ENCODE peak calls at places on chromosomes 12 and 14, in five cellular contexts. O is GM06990, S is retinal pigment epithelial cell, U is right lobe of liver, B is fibroblast of villous mesenchyme. J is an unnamed sample.

GRCh38 chr14:99118946-99119345 is 153.1 kb downstream of the BCL11B start:
- DNase-seq in O (no peak), S (no peak), U (no peak), B (no peak), J (no peak)

GRCh38 chr14:100147181-100147631 is 12.2 kb downstream of the DEGS2 start:
- DNase-seq in O (peak), S (no peak), U (no peak), B (no peak), J (no peak)

GRCh38 chr12:115464008-115464672 is 780.2 kb upstream of the TBX3 start:
- DNase-seq in O (no peak), S (no peak), U (no peak), B (no peak), J (no peak)

GRCh38 chr12:56574210-56574609 is 52.6 kb downstream of the RBMS2 start:
- DNase-seq in O (no peak), S (no peak), U (no peak), B (no peak), J (peak)

GRCh38 chr12:67322580-67322979 is 53.4 kb downstream of the CAND1 start:
- DNase-seq in O (no peak), S (no peak), U (no peak), B (no peak), J (no peak)

GRCh38 chr14:30991408-30991807 is 34.0 kb upstream of the AP4S1 start:
- DNase-seq in O (no peak), S (no peak), U (no peak), B (no peak), J (no peak)

GRCh38 chr12:111434680-111435338 is 29.1 kb downstream of the SH2B3 start:
- DNase-seq in O (peak), S (no peak), U (peak), B (peak), J (peak)

GRCh38 chr12:123940627-123940966 is 32.0 kb downstream of the CCDC92 start:
- DNase-seq in O (no peak), S (no peak), U (no peak), B (no peak), J (no peak)

GRCh38 chr12:26369588-26369987 is 174.2 kb downstream of the SSPN start:
- DNase-seq in O (no peak), S (peak), U (no peak), B (peak), J (peak)

GRCh38 chr12:120262852-120263724 is 2.4 kb downstream of the PXN start:
- DNase-seq in O (no peak), S (no peak), U (no peak), B (peak), J (peak)

GRCh38 chr12:31570880-31571279 is 20.1 kb downstream of the DENND5B start:
- DNase-seq in O (no peak), S (no peak), U (no peak), B (no peak), J (no peak)

GRCh38 chr14:35808076-35808657 is 928 bp downstream of the RALGAPA1 start:
- DNase-seq in O (no peak), S (no peak), U (no peak), B (no peak), J (no peak)

GRCh38 chr14:104682107-104682593 is 7.3 kb upstream of the INF2 start:
- DNase-seq in O (no peak), S (no peak), U (peak), B (no peak), J (no peak)

GRCh38 chr12:79452906-79453305 is 237.9 kb downstream of the PAWR start:
- DNase-seq in O (no peak), S (no peak), U (no peak), B (peak), J (no peak)

GRCh38 chr14:24911324-24912095 is 138.4 kb downstream of the STXBP6 start:
- DNase-seq in O (no peak), S (peak), U (no peak), B (peak), J (peak)

GRCh38 chr12:79451988-79452387 is 238.8 kb downstream of the PAWR start:
- DNase-seq in O (no peak), S (peak), U (no peak), B (peak), J (peak)

GRCh38 chr12:5969974-5970690 is 25.1 kb upstream of the ANO2 start:
- DNase-seq in O (no peak), S (no peak), U (no peak), B (no peak), J (no peak)

GRCh38 chr12:119780786-119781434 is 96.2 kb downstream of the CIT start:
- DNase-seq in O (no peak), S (no peak), U (peak), B (peak), J (peak)

GRCh38 chr12:109719123-109720022 is 5.7 kb downstream of the FAM222A start:
- DNase-seq in O (no peak), S (no peak), U (no peak), B (no peak), J (no peak)

GRCh38 chr12:4320287-4320858 is 640 bp upstream of the TIGAR start:
- DNase-seq in O (no peak), S (no peak), U (no peak), B (no peak), J (no peak)

GRCh38 chr14:75879031-75879430 is 102.8 kb downstream of the TGFB3 start:
- DNase-seq in O (peak), S (peak), U (no peak), B (peak), J (peak)

GRCh38 chr14:55433880-55434804 is 6.3 kb downstream of the TBPL2 start:
- DNase-seq in O (no peak), S (no peak), U (no peak), B (no peak), J (no peak)

GRCh38 chr12:57726151-57726883 is 12.2 kb downstream of the AGAP2 start:
- DNase-seq in O (no peak), S (no peak), U (peak), B (peak), J (peak)

GRCh38 chr12:20602671-20603402 is 92.3 kb upstream of the SLCO1C1 start:
- DNase-seq in O (no peak), S (no peak), U (no peak), B (no peak), J (peak)

GRCh38 chr12:76275511-76276093 is 72.6 kb downstream of the BBS10 start:
- DNase-seq in O (no peak), S (no peak), U (no peak), B (peak), J (no peak)

GRCh38 chr12:65830305-65830704 is 6.0 kb downstream of the HMGA2 start:
- DNase-seq in O (no peak), S (no peak), U (no peak), B (peak), J (no peak)

GRCh38 chr12:64120568-64120967 is 101.5 kb downstream of the KICS2 start:
- DNase-seq in O (no peak), S (no peak), U (no peak), B (peak), J (no peak)

GRCh38 chr12:124520258-124520657 is 47.2 kb downstream of the NCOR2 start:
- DNase-seq in O (no peak), S (no peak), U (peak), B (no peak), J (no peak)

GRCh38 chr14:29712586-29712985 is 215.1 kb downstream of the PRKD1 start:
- DNase-seq in O (no peak), S (no peak), U (no peak), B (no peak), J (no peak)

GRCh38 chr14:103126088-103126872 is 3.0 kb downstream of the TNFAIP2 start:
- DNase-seq in O (no peak), S (no peak), U (no peak), B (no peak), J (no peak)
- TF ChIP-seq CTCF in O (no peak), S (no peak), U (no peak), B (no peak), J (no peak)

GRCh38 chr12:106582264-106582591 is 576 bp upstream of the RFX4 start:
- DNase-seq in O (no peak), S (no peak), U (no peak), B (no peak), J (no peak)

GRCh38 chr12:106584104-106585064 is 1.6 kb downstream of the RFX4 start:
- DNase-seq in O (no peak), S (no peak), U (no peak), B (no peak), J (no peak)

GRCh38 chr12:106581543-106582263 is 1.1 kb upstream of the RFX4 start:
- DNase-seq in O (no peak), S (no peak), U (no peak), B (peak), J (no peak)

GRCh38 chr12:106583578-106584103 is 837 bp downstream of the RFX4 start:
- DNase-seq in O (peak), S (no peak), U (no peak), B (peak), J (peak)

GRCh38 chr12:106582661-106583577 is at the start of gene RFX4:
- DNase-seq in O (no peak), S (no peak), U (no peak), B (no peak), J (no peak)
- H3K4me3 ChIP-seq in O (no peak), S (peak), U (no peak), B (peak), J (peak)

DNA sequence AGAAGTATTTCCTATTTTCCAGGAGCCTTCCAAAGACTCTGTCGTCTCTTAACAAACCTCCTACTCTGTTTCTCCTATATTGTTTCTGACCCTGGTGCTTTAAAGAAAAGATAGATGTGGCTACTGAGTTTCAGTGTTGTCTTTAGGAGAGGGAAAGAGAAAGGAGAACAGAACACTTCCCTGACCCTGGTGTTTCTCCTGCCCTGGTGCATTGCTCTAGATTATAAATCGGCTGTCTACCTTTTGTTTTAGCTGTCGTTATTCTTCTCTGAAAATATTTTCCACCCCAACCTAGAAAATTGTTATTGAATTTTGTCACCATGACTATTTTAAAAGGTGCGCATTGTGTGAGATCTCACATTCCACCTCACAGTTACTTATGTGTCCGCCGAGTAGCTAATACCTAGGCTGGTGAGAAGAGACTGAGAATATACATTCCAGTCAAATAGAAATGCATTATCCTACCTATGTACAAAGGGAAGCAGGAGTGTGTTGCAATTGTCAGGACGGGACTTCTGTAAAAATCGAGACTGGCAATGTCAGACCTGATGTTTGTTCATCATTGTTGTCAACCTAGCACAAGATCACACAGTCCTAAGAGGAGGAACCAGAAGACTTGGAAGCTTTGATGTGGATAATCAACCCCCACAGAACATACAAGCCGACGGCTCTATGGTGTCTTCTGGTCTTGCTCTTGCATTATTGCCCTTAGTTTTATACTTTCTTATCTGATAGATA is 108.7 kb upstream of the SLC38A4 start:
- DNase-seq in O (no peak), S (no peak), U (no peak), B (no peak), J (no peak)
- TF ChIP-seq CTCF in O (no peak), S (no peak), U (no peak), B (no peak), J (no peak)

DNA sequence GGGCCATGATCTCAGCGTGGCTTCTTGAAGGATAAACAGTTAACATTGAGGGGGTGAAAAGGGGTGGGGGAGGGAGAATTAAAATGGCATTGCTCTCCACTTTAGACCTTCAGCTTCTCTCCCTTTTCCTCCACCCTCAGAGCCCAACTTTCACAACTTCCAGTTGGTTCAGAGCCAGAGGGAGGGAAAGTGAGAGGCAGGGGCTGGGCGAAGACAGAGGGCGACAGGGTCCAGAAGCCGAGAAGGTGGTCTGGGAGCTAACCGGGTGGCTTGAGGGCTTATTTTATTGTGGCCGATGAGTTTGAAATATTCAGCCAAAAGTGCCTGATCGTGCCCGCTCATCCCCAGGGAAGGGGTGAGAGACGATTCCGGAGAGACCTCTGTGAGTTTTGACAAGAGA is 4.1 kb downstream of the BMP4 start:
- DNase-seq in O (no peak), S (no peak), U (no peak), B (peak), J (no peak)
- H3K4me3 ChIP-seq in O (peak), S (peak), U (peak), B (peak), J (peak)

DNA sequence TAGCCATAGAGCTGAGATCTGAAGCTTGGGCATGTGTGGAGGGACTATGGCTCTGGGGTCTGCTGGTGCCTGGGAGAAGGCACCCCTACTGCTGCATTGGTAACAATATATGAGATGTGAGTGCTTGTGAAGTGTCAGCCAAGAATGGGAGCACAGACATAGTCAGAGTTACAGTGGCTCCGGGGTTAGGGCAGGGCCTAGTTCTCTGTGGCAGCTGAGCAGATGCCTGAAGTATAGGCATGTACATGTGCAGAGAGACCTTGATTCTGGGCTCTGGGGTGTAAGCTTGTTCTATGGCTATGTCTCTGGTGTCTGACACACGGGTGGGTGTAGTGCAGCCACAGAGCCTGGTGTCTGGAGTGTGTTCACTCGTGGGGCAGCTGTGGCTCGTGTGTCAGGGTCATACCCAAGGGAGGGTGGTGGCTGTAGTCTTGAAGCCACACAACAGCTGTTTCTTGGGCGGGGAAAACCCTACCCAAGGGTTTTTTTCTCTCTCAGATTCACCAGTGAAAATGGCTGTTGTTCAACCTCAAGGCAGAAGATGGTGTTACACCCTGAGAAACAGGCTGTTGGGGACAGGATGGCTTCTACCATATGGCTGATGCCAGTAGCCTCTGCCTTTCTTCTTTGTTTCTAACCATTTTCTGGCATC is 11.9 kb upstream of the TCL1A start:
- DNase-seq in O (peak), S (no peak), U (no peak), B (no peak), J (no peak)
- TF ChIP-seq CTCF in O (no peak), S (no peak), U (no peak), B (no peak), J (no peak)

GRCh38 chr12:53560386-53560785 is 53.1 kb upstream of the NPFF start:
- DNase-seq in O (no peak), S (no peak), U (no peak), B (peak), J (peak)

GRCh38 chr12:53564276-53564675 is 57.0 kb upstream of the NPFF start:
- DNase-seq in O (no peak), S (no peak), U (no peak), B (no peak), J (no peak)

GRCh38 chr12:53563452-53563851 is 56.2 kb upstream of the NPFF start:
- DNase-seq in O (no peak), S (no peak), U (no peak), B (no peak), J (no peak)

GRCh38 chr12:53560912-53561589 is 53.8 kb upstream of the NPFF start:
- DNase-seq in O (no peak), S (no peak), U (no peak), B (no peak), J (no peak)

GRCh38 chr12:53561590-53561953 is 54.3 kb upstream of the NPFF start:
- DNase-seq in O (no peak), S (peak), U (no peak), B (peak), J (peak)
- H3K4me3 ChIP-seq in O (no peak), S (no peak), U (no peak), B (no peak), J (no peak)

GRCh38 chr14:22225526-22226133 is 363.4 kb downstream of the DAD1 start:
- DNase-seq in O (no peak), S (peak), U (no peak), B (peak), J (peak)

GRCh38 chr14:22227084-22227483 is 361.9 kb downstream of the DAD1 start:
- DNase-seq in O (no peak), S (no peak), U (no peak), B (no peak), J (no peak)

GRCh38 chr14:22230517-22230916 is 358.5 kb downstream of the DAD1 start:
- DNase-seq in O (no peak), S (no peak), U (no peak), B (no peak), J (no peak)

GRCh38 chr14:22231022-22231421 is 358.0 kb downstream of the DAD1 start:
- DNase-seq in O (no peak), S (no peak), U (no peak), B (no peak), J (no peak)

DNA sequence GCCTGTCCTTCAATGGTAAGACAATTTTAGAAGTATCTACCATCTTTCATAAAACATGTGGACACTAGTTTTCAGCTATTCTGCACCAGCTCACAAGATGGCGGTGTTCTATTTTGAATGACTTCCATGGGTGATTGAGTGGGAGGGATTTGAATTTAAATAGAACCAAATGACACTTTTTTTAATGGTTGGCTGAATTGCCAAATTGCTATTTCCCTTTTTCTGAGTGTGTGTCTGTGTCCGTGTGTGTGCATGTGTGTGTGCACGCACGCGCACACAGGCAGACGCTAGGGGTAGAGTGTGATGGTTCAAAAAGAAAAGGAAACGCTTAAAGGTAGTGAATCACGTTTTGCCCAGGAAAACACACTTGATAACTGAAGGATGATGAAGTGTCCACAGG is 362.6 kb downstream of the DAD1 start:
- DNase-seq in O (peak), S (no peak), U (no peak), B (no peak), J (no peak)
- TF ChIP-seq CTCF in O (peak), S (peak), U (no peak), B (no peak), J (no peak)

GRCh38 chr12:49108958-49109404 is 1.7 kb downstream of the LMBR1L start:
- DNase-seq in O (no peak), S (no peak), U (peak), B (peak), J (peak)
- H3K4me3 ChIP-seq in O (no peak), S (peak), U (peak), B (peak), J (peak)

GRCh38 chr14:92552066-92552465 is 38.5 kb downstream of the RIN3 start:
- DNase-seq in O (no peak), S (no peak), U (no peak), B (no peak), J (no peak)

GRCh38 chr14:92549853-92550244 is 36.3 kb downstream of the RIN3 start:
- DNase-seq in O (no peak), S (no peak), U (no peak), B (peak), J (peak)

GRCh38 chr14:92549096-92549852 is 35.7 kb downstream of the RIN3 start:
- DNase-seq in O (no peak), S (no peak), U (no peak), B (no peak), J (peak)

GRCh38 chr14:92553456-92553855 is 39.9 kb downstream of the RIN3 start:
- DNase-seq in O (no peak), S (no peak), U (no peak), B (peak), J (peak)

DNA sequence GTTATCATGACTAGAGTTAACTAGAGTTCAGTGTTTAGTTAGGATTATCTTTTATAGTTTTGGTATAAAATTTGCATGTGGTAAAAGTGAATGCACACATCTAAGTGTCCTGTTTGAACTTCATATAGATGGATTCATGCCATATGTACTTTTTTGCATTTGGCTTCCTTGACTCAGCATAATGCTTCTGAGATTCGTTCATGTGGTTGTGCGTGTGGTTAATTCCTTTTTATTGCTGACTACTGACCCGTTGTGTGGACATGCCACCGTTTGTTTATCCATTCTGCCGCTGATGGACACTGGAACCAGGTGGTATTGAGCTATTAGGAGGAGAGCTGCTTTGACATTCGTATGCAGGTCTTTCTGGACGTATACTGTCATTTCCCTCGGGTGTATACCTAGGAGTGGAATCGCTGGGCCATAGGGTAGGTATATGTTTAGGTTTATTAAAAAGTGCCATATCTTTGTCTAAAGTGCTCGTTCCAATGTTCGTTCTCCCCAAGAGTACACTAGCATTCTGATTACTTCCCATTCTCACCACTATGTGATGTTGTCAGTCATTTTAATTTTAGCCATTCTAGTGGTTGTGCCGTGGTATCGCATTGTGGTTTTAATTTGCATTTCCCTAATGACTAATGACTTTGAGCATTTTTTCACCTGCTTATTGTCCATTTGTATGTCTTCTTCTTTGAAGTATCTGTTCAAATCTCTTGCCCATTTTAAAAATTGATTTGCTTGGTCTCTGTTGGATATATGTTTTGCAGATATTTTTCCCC is 37.7 kb downstream of the RIN3 start:
- DNase-seq in O (no peak), S (no peak), U (no peak), B (no peak), J (no peak)
- TF ChIP-seq CTCF in O (peak), S (no peak), U (no peak), B (no peak), J (no peak)